ENCODE peak calls at places on chromosomes 16 and 17, in four cellular contexts. E is brain microvascular endothelial cell, J is cardiac muscle cell, I is AG04450. N is an unnamed sample. For H3K27me3, the result is how much of the 10 kb centered on the place peaks cover.

GRCh38 chr17:57925361-57925990 is 29.7 kb downstream of the CUEDC1 start:
- DNase-seq in E (no peak), J (no peak), I (no peak), N (no peak)

GRCh38 chr17:42928714-42929496 is 28.3 kb downstream of the G6PC1 start:
- DNase-seq in J (peak), E (peak), I (peak), N (peak)

GRCh38 chr16:87675111-87675510 is 72.8 kb downstream of the JPH3 start:
- DNase-seq in I (no peak), E (no peak), J (no peak), N (peak)

GRCh38 chr17:76121932-76122383 is 18.4 kb upstream of the EXOC7 start:
- DNase-seq in J (peak), E (no peak), I (no peak), N (no peak)

GRCh38 chr16:19699472-19699871 is 18.6 kb downstream of the KNOP1 start:
- DNase-seq in E (no peak), I (no peak), J (no peak), N (no peak)

GRCh38 chr16:85207357-85207921 is 95.2 kb upstream of the CIBAR2 start:
- DNase-seq in I (no peak), E (peak), J (no peak), N (no peak)

GRCh38 chr17:47240375-47240764 is 13.3 kb upstream of the ITGB3 start:
- DNase-seq in J (no peak), E (no peak), I (no peak), N (no peak)

GRCh38 chr17:47806026-47806912 is 15.3 kb downstream of the OSBPL7 start:
- DNase-seq in J (no peak), E (no peak), I (no peak), N (no peak)

GRCh38 chr16:27687605-27688004 is 137.7 kb downstream of the KATNIP start:
- DNase-seq in E (no peak), I (no peak), J (no peak), N (no peak)

GRCh38 chr17:7413346-7413985 is 5.8 kb downstream of the NLGN2 start:
- DNase-seq in E (peak), J (peak), I (no peak), N (peak)

GRCh38 chr17:7961436-7961835 is 29.4 kb downstream of the CNTROB start:
- DNase-seq in E (no peak), J (no peak), I (no peak), N (no peak)

GRCh38 chr16:2845116-2845515 is 12.9 kb downstream of the PRSS22 start:
- DNase-seq in I (no peak), J (no peak), E (no peak), N (no peak)

DNA sequence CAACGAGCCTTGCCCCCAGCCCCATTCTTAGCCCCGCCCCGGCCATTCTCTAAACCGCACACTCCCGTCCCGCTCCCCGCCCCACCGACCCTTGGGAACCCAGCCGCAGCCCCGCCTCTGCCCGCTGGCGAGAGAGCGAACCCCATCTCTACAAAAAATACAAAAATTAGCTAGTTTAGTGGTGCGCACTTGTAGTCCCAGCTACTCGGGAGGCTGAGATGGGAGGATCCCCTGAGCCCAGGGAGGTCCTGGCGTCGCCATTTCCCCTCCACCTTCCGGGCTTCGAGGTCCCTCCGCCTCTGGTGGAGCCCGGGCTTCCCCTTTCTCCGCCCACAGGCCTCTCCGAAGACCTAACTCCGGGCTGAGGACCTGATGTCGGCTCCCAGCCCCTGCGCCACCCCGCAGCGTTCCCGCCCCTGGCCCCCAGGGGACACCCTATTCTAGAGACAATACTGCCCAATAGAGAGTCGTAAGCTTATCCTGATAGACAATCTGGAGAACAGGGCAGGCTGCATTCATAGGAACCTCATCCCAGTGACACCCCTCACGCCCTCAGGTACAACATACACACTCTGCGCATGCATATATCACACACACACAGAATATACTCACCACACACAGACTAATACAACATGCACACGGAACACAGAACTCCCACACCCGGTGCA is 483 bp upstream of the PROCA1 start:
- DNase-seq in J (peak), I (no peak), E (no peak), N (no peak)
- H3K4me3 ChIP-seq in J (peak), I (peak), E (peak), N (peak)

GRCh38 chr16:57604177-57604576 is 24.3 kb upstream of the ADGRG1 start:
- DNase-seq in I (no peak), J (no peak), E (no peak), N (no peak)

GRCh38 chr16:57606147-57606846 is 22.1 kb upstream of the ADGRG1 start:
- DNase-seq in E (no peak), J (no peak), I (no peak), N (no peak)

GRCh38 chr16:57608462-57609113 is 19.8 kb upstream of the ADGRG1 start:
- DNase-seq in E (no peak), I (no peak), J (no peak), N (no peak)

GRCh38 chr16:57607676-57608461 is 20.6 kb upstream of the ADGRG1 start:
- DNase-seq in E (no peak), J (no peak), I (no peak), N (no peak)

GRCh38 chr16:57606847-57607501 is 21.5 kb upstream of the ADGRG1 start:
- DNase-seq in I (no peak), J (no peak), E (no peak), N (no peak)
- H3K27me3 ChIP-seq in I (under half), J (under half), E (under half), N (under half)

GRCh38 chr17:6276711-6277110 is 158.2 kb downstream of the AIPL1 start:
- DNase-seq in I (no peak), E (no peak), J (no peak), N (no peak)
- H3K4me3 ChIP-seq in I (no peak), E (no peak), J (no peak), N (no peak)

DNA sequence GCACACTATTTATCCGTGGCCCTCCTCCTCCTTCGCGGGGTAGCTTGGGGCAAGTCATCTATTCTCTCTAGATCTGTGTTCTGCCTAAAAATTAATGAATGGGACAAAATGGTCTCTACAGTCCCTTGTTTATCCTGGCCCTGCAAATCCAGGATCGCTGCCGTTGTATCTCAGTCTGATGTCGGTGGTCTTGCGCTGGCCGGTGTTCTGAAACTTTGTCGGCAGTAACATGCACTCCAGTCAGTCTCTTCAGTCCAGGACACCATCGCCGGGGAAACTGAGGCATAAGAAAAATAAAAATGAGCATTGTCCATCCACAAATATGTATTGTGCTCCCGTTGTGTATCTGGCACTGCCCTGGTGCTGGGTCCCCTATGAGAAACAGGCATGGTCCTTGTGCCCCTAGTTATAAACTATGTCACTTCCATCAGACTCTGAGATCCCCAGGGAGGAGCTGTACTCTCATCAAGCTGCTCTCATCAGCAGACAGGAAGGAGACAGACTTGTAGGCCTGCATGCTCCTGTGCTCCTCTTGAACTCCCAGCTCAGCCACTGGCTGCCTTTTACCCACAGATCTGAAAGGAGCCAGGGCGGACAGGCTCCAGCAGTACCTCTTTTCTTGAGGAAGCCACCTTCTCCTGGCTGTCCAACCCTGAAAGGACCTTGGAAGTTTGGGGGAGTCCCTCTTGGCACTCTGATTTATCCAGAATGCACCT is 13.7 kb upstream of the CA4 start:
- DNase-seq in J (no peak), E (no peak), I (no peak), N (no peak)
- H3K27me3 ChIP-seq in J (half or more), E (under half), I (under half), N (under half)

GRCh38 chr16:75491876-75492275 is 3.4 kb downstream of the CHST6 start:
- DNase-seq in J (no peak), E (no peak), I (no peak), N (peak)

GRCh38 chr16:75494184-75494583 is 1.1 kb downstream of the CHST6 start:
- DNase-seq in J (no peak), E (no peak), I (no peak), N (no peak)

GRCh38 chr16:75497558-75497957 is 2.3 kb upstream of the CHST6 start:
- DNase-seq in I (no peak), J (no peak), E (no peak), N (peak)

GRCh38 chr16:75496546-75496945 is 1.3 kb upstream of the CHST6 start:
- DNase-seq in I (no peak), E (no peak), J (peak), N (no peak)

DNA sequence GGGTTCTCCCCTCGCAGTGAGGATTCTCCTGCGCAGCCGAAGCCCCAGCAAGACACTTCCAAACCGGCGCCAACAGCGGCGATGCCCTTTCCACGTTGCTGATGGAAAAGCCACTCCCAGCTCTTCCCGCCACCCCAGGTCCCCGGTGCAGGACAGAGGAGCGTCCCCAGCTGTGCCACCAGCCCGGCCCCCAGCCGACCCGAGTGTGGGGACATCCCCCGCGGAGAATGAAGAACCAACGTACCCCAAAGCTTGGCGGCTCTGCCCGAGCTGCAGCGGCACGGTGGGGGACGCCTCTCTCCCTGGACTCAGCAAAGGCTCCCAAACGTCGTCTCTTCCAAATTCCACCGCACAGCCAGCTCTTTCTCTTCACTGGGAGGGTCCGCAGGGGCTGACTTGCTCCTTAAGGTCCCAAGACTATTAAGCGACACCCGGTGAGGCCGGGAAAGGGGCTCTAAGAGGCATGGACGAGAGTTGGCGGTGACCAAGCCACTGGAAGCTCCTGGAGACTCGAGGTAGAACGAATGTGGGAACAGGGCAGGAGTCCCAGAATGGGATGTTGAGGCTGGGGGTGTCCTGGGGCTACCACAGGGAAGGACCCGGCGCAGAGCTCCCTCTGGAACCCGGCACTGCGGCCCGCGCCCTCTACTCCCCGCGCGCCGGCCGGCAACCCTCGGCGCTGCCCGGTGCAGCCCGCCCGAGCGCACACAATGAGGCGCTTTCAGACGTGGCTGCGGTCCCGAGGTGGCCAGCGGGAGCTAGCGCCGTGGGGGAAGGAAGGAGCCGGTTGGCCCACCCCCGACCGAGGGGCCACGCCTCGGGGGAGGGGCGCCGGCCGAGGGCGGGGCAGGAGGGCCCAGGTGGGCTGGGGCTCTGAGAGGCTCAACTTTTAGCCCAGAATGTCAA is at the start of gene CHST6:
- DNase-seq in E (peak), I (no peak), J (peak), N (no peak)
- H3K4me3 ChIP-seq in E (peak), I (peak), J (peak), N (no peak)